ENCODE peak calls at places on chromosome 19, in four cellular contexts. U is SK-N-SH, G is H1, P is GM12878. T is an unnamed sample.

GRCh38 chr19:15464394-15465385 is at the start of gene RASAL3:
- DNase-seq in U (no peak), G (no peak), P (peak), T (no peak)

GRCh38 chr19:23436318-23436717 is 41.0 kb upstream of the ZNF91 start:
- DNase-seq in U (no peak), G (peak), P (no peak), T (peak)

GRCh38 chr19:50378863-50379236 is 2.6 kb downstream of the NR1H2 start:
- DNase-seq in U (no peak), G (no peak), P (no peak), T (no peak)

GRCh38 chr19:1235625-1236538 is 1.9 kb downstream of the CBARP start:
- DNase-seq in U (peak), G (no peak), P (no peak), T (no peak)

GRCh38 chr19:46731584-46731983 is 14.3 kb upstream of the FKRP start:
- DNase-seq in U (no peak), G (no peak), P (no peak), T (no peak)

GRCh38 chr19:49801966-49802661 is 11.0 kb downstream of the FUZ start:
- DNase-seq in U (peak), G (peak), P (no peak), T (peak)

GRCh38 chr19:35908977-35909683 is 1.0 kb upstream of the TYROBP start:
- DNase-seq in U (no peak), G (no peak), P (no peak), T (no peak)

GRCh38 chr19:1811942-1812425 is at the start of gene ATP8B3:
- DNase-seq in U (peak), G (peak), P (no peak), T (no peak)

GRCh38 chr19:32748497-32748896 is 28.9 kb downstream of the TDRD12 start:
- DNase-seq in U (peak), G (peak), P (no peak), T (no peak)

DNA sequence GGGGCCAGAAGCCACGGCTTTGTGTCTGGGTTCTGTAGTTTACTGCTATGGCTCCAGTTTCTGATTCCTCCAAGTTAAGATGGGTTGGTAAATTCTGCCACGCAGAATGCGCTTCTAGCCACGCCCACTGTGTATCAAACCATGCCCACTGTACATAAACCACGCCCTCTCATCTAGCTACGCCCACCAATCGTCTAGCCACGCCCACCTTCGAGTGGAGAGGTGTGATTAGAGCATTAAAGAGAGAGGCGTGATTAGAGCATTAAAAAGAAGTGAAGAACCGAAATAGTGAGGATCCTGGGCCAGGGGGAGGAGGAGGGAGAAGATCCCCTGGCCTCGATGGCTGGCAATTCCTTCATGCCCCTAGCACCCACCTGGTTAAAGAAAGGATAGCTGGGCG is 43.7 kb upstream of the ADGRE5 start:
- DNase-seq in U (peak), G (peak), P (no peak), T (peak)
- TF ChIP-seq JUND in U (no peak), G (no peak), P (no peak), T (no peak)

GRCh38 chr19:13795595-13796300 is 505 bp downstream of the ZSWIM4 start:
- DNase-seq in U (peak), G (no peak), P (no peak), T (no peak)
- TF ChIP-seq JUND in U (no peak), G (no peak), P (no peak), T (no peak)

GRCh38 chr19:7647156-7647555 is 10.2 kb downstream of the STXBP2 start:
- DNase-seq in U (peak), G (no peak), P (no peak), T (no peak)
- TF ChIP-seq JUND in U (no peak), G (no peak), P (no peak), T (no peak)

GRCh38 chr19:38690146-38690545 is 42.7 kb downstream of the ACTN4 start:
- DNase-seq in U (no peak), G (no peak), P (no peak), T (no peak)
- TF ChIP-seq JUND in U (no peak), G (no peak), P (no peak), T (no peak)

GRCh38 chr19:28492616-28493015 is 720.3 kb downstream of the UQCRFS1 start:
- DNase-seq in U (no peak), G (no peak), P (no peak), T (no peak)

GRCh38 chr19:28488006-28488405 is 724.9 kb downstream of the UQCRFS1 start:
- DNase-seq in U (no peak), G (no peak), P (no peak), T (no peak)

GRCh38 chr19:28486934-28487333 is 726.0 kb downstream of the UQCRFS1 start:
- DNase-seq in U (no peak), G (no peak), P (no peak), T (no peak)

GRCh38 chr19:28492201-28492600 is 720.8 kb downstream of the UQCRFS1 start:
- DNase-seq in U (no peak), G (no peak), P (no peak), T (no peak)

DNA sequence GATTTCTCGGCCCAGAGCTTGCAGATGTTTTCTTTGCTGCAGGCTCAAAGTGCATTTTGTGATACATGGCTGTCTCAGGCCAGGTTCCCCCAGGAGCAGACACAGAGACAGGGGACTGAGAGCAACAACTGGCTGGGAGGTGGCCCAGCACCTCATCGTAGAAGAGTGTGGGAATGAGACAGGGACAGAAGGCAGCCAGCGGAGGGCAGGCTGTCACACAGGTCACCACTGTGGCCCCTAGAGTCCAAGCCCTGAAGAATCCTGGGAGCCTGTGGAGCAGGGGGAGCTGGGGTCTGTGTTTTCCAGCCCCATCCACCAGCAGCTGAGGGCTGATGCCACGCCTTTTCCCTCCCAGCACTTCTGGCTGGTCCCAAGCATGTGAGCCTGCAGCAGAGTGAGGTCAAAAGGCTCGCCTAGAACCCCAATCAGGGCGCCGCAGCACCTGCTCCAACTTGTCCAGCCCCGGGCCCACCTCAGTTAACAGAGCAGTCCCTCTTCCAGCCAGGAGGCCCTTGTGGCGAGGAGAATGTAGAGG is 723.8 kb downstream of the UQCRFS1 start:
- DNase-seq in U (no peak), G (no peak), P (no peak), T (no peak)
- TF ChIP-seq JUND in U (no peak), G (no peak), P (no peak), T (no peak)